ENCODE peak calls at places on chromosomes 4 and X, in seven cellular contexts. One of them, this sample, is unnamed.

GRCh38 chr4:56821394-56822263 is at the start of gene SPINK2:
- DNase-seq in left lung: peak
- DNase-seq in mucosa of descending colon: peak
- DNase-seq in lower leg skin: no peak
- DNase-seq in hepatocyte: peak
- DNase-seq in fibroblast of the aortic adventitia: no peak
- DNase-seq in AG10803: no peak
- DNase-seq in this sample: peak

GRCh38 chr4:116702949-116703348 is 382.4 kb downstream of the TRAM1L1 start:
- DNase-seq in hepatocyte: no peak
- DNase-seq in mucosa of descending colon: no peak
- DNase-seq in AG10803: no peak
- DNase-seq in lower leg skin: no peak
- DNase-seq in left lung: no peak
- DNase-seq in fibroblast of the aortic adventitia: no peak
- DNase-seq in this sample: no peak

GRCh38 chrX:108772549-108772948 is 36.2 kb upstream of the IRS4 start:
- DNase-seq in left lung: no peak
- DNase-seq in fibroblast of the aortic adventitia: no peak
- DNase-seq in hepatocyte: no peak
- DNase-seq in AG10803: no peak
- DNase-seq in lower leg skin: no peak
- DNase-seq in mucosa of descending colon: no peak
- DNase-seq in this sample: no peak

GRCh38 chr4:47287735-47288134 is 175.8 kb downstream of the COMMD8 start:
- DNase-seq in AG10803: peak
- DNase-seq in mucosa of descending colon: no peak
- DNase-seq in hepatocyte: peak
- DNase-seq in fibroblast of the aortic adventitia: peak
- DNase-seq in left lung: no peak
- DNase-seq in lower leg skin: no peak
- DNase-seq in this sample: no peak

GRCh38 chr4:174522183-174523002 is at the start of gene HPGD:
- DNase-seq in left lung: peak
- DNase-seq in fibroblast of the aortic adventitia: peak
- DNase-seq in hepatocyte: peak
- DNase-seq in AG10803: no peak
- DNase-seq in lower leg skin: peak
- DNase-seq in mucosa of descending colon: peak
- DNase-seq in this sample: peak

GRCh38 chr4:949656-950055 is 17.4 kb downstream of the TMEM175 start:
- DNase-seq in mucosa of descending colon: peak
- DNase-seq in fibroblast of the aortic adventitia: no peak
- DNase-seq in hepatocyte: no peak
- DNase-seq in left lung: no peak
- DNase-seq in lower leg skin: peak
- DNase-seq in AG10803: no peak
- DNase-seq in this sample: no peak

GRCh38 chr4:70613182-70613892 is 15.2 kb upstream of the ENAM start:
- DNase-seq in AG10803: no peak
- DNase-seq in fibroblast of the aortic adventitia: no peak
- DNase-seq in lower leg skin: no peak
- DNase-seq in mucosa of descending colon: no peak
- DNase-seq in left lung: no peak
- DNase-seq in hepatocyte: peak
- DNase-seq in this sample: no peak

GRCh38 chr4:169840554-169840953 is 82.8 kb upstream of the HPF1 start:
- DNase-seq in AG10803: no peak
- DNase-seq in mucosa of descending colon: no peak
- DNase-seq in fibroblast of the aortic adventitia: no peak
- DNase-seq in lower leg skin: no peak
- DNase-seq in left lung: no peak
- DNase-seq in hepatocyte: no peak
- DNase-seq in this sample: no peak

DNA sequence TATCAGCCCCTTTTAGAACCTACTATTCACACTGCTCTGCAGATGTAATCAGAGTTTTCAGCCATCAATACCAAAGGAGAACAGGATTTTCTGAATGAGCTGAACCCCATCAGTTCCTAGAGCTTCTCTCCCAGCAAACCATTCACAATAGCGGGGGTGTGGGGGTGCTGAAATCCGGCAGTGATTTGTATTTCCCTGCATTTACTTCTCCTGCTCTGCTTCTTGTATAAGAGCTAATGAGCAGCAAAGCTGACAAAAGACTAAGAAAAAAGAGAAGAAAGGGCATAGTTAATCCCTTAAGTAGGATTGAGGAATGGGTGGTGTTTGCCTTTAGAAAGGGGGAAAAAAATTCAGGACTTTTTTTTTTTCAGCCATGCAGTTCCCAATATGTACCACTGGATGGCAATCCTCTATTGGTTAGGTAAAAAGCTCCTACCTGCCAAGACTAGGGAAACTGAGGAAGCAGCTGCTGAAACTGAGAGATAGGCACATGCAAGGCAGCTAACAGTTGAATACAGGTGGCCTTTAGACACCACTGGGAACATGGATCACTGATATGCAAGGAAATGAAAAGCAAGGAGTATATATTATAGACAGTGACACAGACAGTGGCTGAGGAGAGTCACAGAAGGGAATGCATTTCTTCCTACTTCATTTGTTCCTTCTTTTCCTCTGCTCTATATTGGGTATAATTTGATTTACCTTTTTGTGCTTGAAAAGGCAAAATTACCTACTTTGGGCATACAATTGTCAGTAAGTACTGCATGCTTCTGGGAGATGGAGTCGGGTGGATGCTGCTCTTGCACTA is 217.9 kb downstream of the HS6ST2 start:
- DNase-seq in mucosa of descending colon: no peak
- DNase-seq in hepatocyte: no peak
- DNase-seq in left lung: no peak
- DNase-seq in fibroblast of the aortic adventitia: no peak
- DNase-seq in lower leg skin: no peak
- DNase-seq in AG10803: no peak
- DNase-seq in this sample: no peak
- TF ChIP-seq CTCF in mucosa of descending colon: peak
- TF ChIP-seq CTCF in hepatocyte: peak
- TF ChIP-seq CTCF in left lung: peak
- TF ChIP-seq CTCF in fibroblast of the aortic adventitia: peak
- TF ChIP-seq CTCF in lower leg skin: no peak
- TF ChIP-seq CTCF in AG10803: peak
- TF ChIP-seq CTCF in this sample: no peak

GRCh38 chr4:4888695-4889094 is 29.2 kb downstream of the MSX1 start:
- DNase-seq in lower leg skin: peak
- DNase-seq in AG10803: no peak
- DNase-seq in fibroblast of the aortic adventitia: no peak
- DNase-seq in hepatocyte: no peak
- DNase-seq in mucosa of descending colon: no peak
- DNase-seq in left lung: no peak
- DNase-seq in this sample: no peak
- TF ChIP-seq CTCF in lower leg skin: no peak
- TF ChIP-seq CTCF in AG10803: no peak
- TF ChIP-seq CTCF in fibroblast of the aortic adventitia: no peak
- TF ChIP-seq CTCF in hepatocyte: no peak
- TF ChIP-seq CTCF in mucosa of descending colon: no peak
- TF ChIP-seq CTCF in left lung: no peak
- TF ChIP-seq CTCF in this sample: no peak

GRCh38 chr4:128590773-128591172 is 218.7 kb upstream of the JADE1 start:
- DNase-seq in AG10803: no peak
- DNase-seq in left lung: no peak
- DNase-seq in fibroblast of the aortic adventitia: peak
- DNase-seq in hepatocyte: no peak
- DNase-seq in lower leg skin: no peak
- DNase-seq in mucosa of descending colon: no peak
- DNase-seq in this sample: no peak
- TF ChIP-seq CTCF in AG10803: no peak
- TF ChIP-seq CTCF in left lung: no peak
- TF ChIP-seq CTCF in fibroblast of the aortic adventitia: peak
- TF ChIP-seq CTCF in hepatocyte: no peak
- TF ChIP-seq CTCF in lower leg skin: no peak
- TF ChIP-seq CTCF in mucosa of descending colon: no peak
- TF ChIP-seq CTCF in this sample: no peak

GRCh38 chrX:132612990-132613564 is 124.2 kb upstream of the MBNL3 start:
- DNase-seq in mucosa of descending colon: no peak
- DNase-seq in lower leg skin: no peak
- DNase-seq in hepatocyte: peak
- DNase-seq in left lung: no peak
- DNase-seq in AG10803: peak
- DNase-seq in fibroblast of the aortic adventitia: peak
- DNase-seq in this sample: peak
- TF ChIP-seq CTCF in mucosa of descending colon: peak
- TF ChIP-seq CTCF in lower leg skin: no peak
- TF ChIP-seq CTCF in hepatocyte: peak
- TF ChIP-seq CTCF in left lung: peak
- TF ChIP-seq CTCF in AG10803: peak
- TF ChIP-seq CTCF in fibroblast of the aortic adventitia: peak
- TF ChIP-seq CTCF in this sample: no peak

DNA sequence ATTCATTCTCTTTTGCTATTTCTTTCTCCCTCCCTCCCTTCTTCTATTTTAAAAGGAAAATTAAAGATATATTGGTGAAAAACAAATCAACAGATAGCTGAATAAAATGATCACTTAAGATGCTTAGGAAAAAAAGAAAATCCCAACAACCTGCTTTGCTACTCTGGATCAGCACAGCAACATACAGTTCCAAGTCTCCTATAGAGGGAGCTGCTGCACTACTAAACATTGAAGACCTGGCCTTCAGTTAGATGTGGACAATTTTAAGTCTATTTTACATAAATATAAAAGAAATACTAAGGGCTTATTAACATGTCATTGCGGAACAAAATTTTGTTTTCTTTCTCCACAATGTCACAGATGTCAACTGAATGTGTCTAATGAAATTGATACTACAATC is 226.4 kb downstream of the MAGEB5 start:
- DNase-seq in lower leg skin: no peak
- DNase-seq in hepatocyte: peak
- DNase-seq in mucosa of descending colon: no peak
- DNase-seq in fibroblast of the aortic adventitia: no peak
- DNase-seq in AG10803: peak
- DNase-seq in left lung: no peak
- DNase-seq in this sample: no peak
- TF ChIP-seq CTCF in lower leg skin: no peak
- TF ChIP-seq CTCF in hepatocyte: peak
- TF ChIP-seq CTCF in mucosa of descending colon: no peak
- TF ChIP-seq CTCF in fibroblast of the aortic adventitia: no peak
- TF ChIP-seq CTCF in AG10803: peak
- TF ChIP-seq CTCF in left lung: peak
- TF ChIP-seq CTCF in this sample: no peak

This sample was measured in activated B cell treated with CpG ODN at 0.5 μM for 24 hours.